ENCODE peak calls at places on chromosomes 16 and 17, in four cellular contexts. One of them, this sample, is unnamed. For H3K4me1, the result is how much of the 10 kb centered on the place peaks cover.

GRCh38 chr17:77834170-77835115 is 124.1 kb upstream of the TNRC6C start:
- DNase-seq in breast epithelium: no peak
- DNase-seq in CD8-positive, alpha-beta memory T cell: peak
- DNase-seq in esophagus muscularis mucosa: no peak
- DNase-seq in this sample: no peak

GRCh38 chr17:681738-682137 is 32.9 kb downstream of the VPS53 start:
- DNase-seq in breast epithelium: no peak
- DNase-seq in CD8-positive, alpha-beta memory T cell: no peak
- DNase-seq in esophagus muscularis mucosa: no peak
- DNase-seq in this sample: no peak

GRCh38 chr17:82970067-82970466 is 109.3 kb upstream of the METRNL start:
- DNase-seq in breast epithelium: no peak
- DNase-seq in CD8-positive, alpha-beta memory T cell: no peak
- DNase-seq in esophagus muscularis mucosa: peak
- DNase-seq in this sample: no peak

GRCh38 chr16:30151091-30151490 is 28.1 kb upstream of the MAPK3 start:
- DNase-seq in breast epithelium: no peak
- DNase-seq in CD8-positive, alpha-beta memory T cell: no peak
- DNase-seq in esophagus muscularis mucosa: no peak
- DNase-seq in this sample: no peak

GRCh38 chr17:1605681-1606351 is 22.8 kb downstream of the SLC43A2 start:
- DNase-seq in breast epithelium: no peak
- DNase-seq in CD8-positive, alpha-beta memory T cell: no peak
- DNase-seq in esophagus muscularis mucosa: no peak
- DNase-seq in this sample: no peak

GRCh38 chr16:585351-585750 is 4.5 kb upstream of the RAB40C start:
- DNase-seq in breast epithelium: no peak
- DNase-seq in CD8-positive, alpha-beta memory T cell: no peak
- DNase-seq in esophagus muscularis mucosa: no peak
- DNase-seq in this sample: no peak

GRCh38 chr17:74008196-74008595 is 195.3 kb upstream of the RPL38 start:
- DNase-seq in breast epithelium: no peak
- DNase-seq in CD8-positive, alpha-beta memory T cell: no peak
- DNase-seq in esophagus muscularis mucosa: no peak
- DNase-seq in this sample: no peak

GRCh38 chr17:38605230-38605851 is 411 bp downstream of the SRCIN1 start:
- DNase-seq in breast epithelium: no peak
- DNase-seq in CD8-positive, alpha-beta memory T cell: no peak
- DNase-seq in esophagus muscularis mucosa: no peak
- DNase-seq in this sample: no peak

GRCh38 chr17:36885761-36886365 is 51.4 kb upstream of the LHX1 start:
- DNase-seq in breast epithelium: no peak
- DNase-seq in CD8-positive, alpha-beta memory T cell: no peak
- DNase-seq in esophagus muscularis mucosa: no peak
- DNase-seq in this sample: no peak

GRCh38 chr16:84565669-84566495 is 52.0 kb downstream of the COTL1 start:
- DNase-seq in breast epithelium: no peak
- DNase-seq in CD8-positive, alpha-beta memory T cell: no peak
- DNase-seq in esophagus muscularis mucosa: no peak
- DNase-seq in this sample: no peak

GRCh38 chr16:84561291-84561690 is 56.6 kb downstream of the COTL1 start:
- DNase-seq in breast epithelium: no peak
- DNase-seq in CD8-positive, alpha-beta memory T cell: no peak
- DNase-seq in esophagus muscularis mucosa: no peak
- DNase-seq in this sample: no peak

GRCh38 chr16:84562174-84562815 is 55.6 kb downstream of the COTL1 start:
- DNase-seq in breast epithelium: no peak
- DNase-seq in CD8-positive, alpha-beta memory T cell: no peak
- DNase-seq in esophagus muscularis mucosa: no peak
- DNase-seq in this sample: no peak

GRCh38 chr16:84563776-84564420 is 54.0 kb downstream of the COTL1 start:
- DNase-seq in breast epithelium: no peak
- DNase-seq in CD8-positive, alpha-beta memory T cell: no peak
- DNase-seq in esophagus muscularis mucosa: no peak
- DNase-seq in this sample: no peak

GRCh38 chr16:84563316-84563715 is 54.6 kb downstream of the COTL1 start:
- DNase-seq in breast epithelium: no peak
- DNase-seq in CD8-positive, alpha-beta memory T cell: no peak
- DNase-seq in esophagus muscularis mucosa: no peak
- DNase-seq in this sample: no peak
- H3K4me1 ChIP-seq in breast epithelium: under half
- H3K4me1 ChIP-seq in CD8-positive, alpha-beta memory T cell: under half
- H3K4me1 ChIP-seq in esophagus muscularis mucosa: under half
- H3K4me1 ChIP-seq in this sample: under half

GRCh38 chr17:49752508-49752907 is 11.4 kb downstream of the FAM117A start:
- DNase-seq in breast epithelium: no peak
- DNase-seq in CD8-positive, alpha-beta memory T cell: no peak
- DNase-seq in esophagus muscularis mucosa: no peak
- DNase-seq in this sample: no peak
- H3K4me1 ChIP-seq in breast epithelium: under half
- H3K4me1 ChIP-seq in CD8-positive, alpha-beta memory T cell: half or more
- H3K4me1 ChIP-seq in esophagus muscularis mucosa: half or more
- H3K4me1 ChIP-seq in this sample: under half

GRCh38 chr16:84828322-84828721 is 8.5 kb downstream of the CRISPLD2 start:
- DNase-seq in breast epithelium: no peak
- DNase-seq in CD8-positive, alpha-beta memory T cell: no peak
- DNase-seq in esophagus muscularis mucosa: no peak
- DNase-seq in this sample: no peak

GRCh38 chr16:84825896-84826557 is 6.2 kb downstream of the CRISPLD2 start:
- DNase-seq in breast epithelium: no peak
- DNase-seq in CD8-positive, alpha-beta memory T cell: no peak
- DNase-seq in esophagus muscularis mucosa: no peak
- DNase-seq in this sample: no peak

GRCh38 chr16:84827131-84827574 is 7.4 kb downstream of the CRISPLD2 start:
- DNase-seq in breast epithelium: no peak
- DNase-seq in CD8-positive, alpha-beta memory T cell: no peak
- DNase-seq in esophagus muscularis mucosa: no peak
- DNase-seq in this sample: no peak

GRCh38 chr16:84827897-84828296 is 8.1 kb downstream of the CRISPLD2 start:
- DNase-seq in breast epithelium: no peak
- DNase-seq in CD8-positive, alpha-beta memory T cell: no peak
- DNase-seq in esophagus muscularis mucosa: no peak
- DNase-seq in this sample: no peak

DNA sequence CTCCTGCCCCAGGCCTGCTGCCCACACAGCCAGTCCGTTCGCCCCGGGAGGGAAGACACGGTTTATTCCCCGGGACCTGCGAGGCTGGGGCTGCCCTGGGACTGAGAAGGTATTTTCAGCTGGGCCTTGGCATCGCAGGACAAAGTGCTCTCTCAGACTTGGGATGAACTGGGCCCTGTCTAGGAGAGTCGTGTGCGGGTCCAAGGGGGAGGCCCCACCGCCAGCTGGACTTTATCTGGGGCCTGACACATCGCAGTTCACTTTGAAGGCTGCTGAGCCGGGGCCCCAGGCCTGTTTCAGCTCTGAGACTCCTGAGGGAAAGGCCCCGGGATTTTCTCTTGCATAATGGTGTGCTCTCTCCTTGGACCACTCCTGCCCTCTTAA is 6.8 kb downstream of the CRISPLD2 start:
- DNase-seq in breast epithelium: no peak
- DNase-seq in CD8-positive, alpha-beta memory T cell: no peak
- DNase-seq in esophagus muscularis mucosa: no peak
- DNase-seq in this sample: no peak
- H3K4me1 ChIP-seq in breast epithelium: under half
- H3K4me1 ChIP-seq in CD8-positive, alpha-beta memory T cell: under half
- H3K4me1 ChIP-seq in esophagus muscularis mucosa: half or more
- H3K4me1 ChIP-seq in this sample: half or more

GRCh38 chr17:59331929-59332889 is 754 bp downstream of the YPEL2 start:
- DNase-seq in breast epithelium: no peak
- DNase-seq in CD8-positive, alpha-beta memory T cell: peak
- DNase-seq in esophagus muscularis mucosa: no peak
- DNase-seq in this sample: no peak

GRCh38 chr17:59330314-59330942 is 1.0 kb upstream of the YPEL2 start:
- DNase-seq in breast epithelium: no peak
- DNase-seq in CD8-positive, alpha-beta memory T cell: no peak
- DNase-seq in esophagus muscularis mucosa: no peak
- DNase-seq in this sample: no peak

GRCh38 chr17:59332890-59333377 is 1.5 kb downstream of the YPEL2 start:
- DNase-seq in breast epithelium: no peak
- DNase-seq in CD8-positive, alpha-beta memory T cell: no peak
- DNase-seq in esophagus muscularis mucosa: peak
- DNase-seq in this sample: no peak

GRCh38 chr17:59329558-59330313 is 1.7 kb upstream of the YPEL2 start:
- DNase-seq in breast epithelium: no peak
- DNase-seq in CD8-positive, alpha-beta memory T cell: peak
- DNase-seq in esophagus muscularis mucosa: no peak
- DNase-seq in this sample: no peak

DNA sequence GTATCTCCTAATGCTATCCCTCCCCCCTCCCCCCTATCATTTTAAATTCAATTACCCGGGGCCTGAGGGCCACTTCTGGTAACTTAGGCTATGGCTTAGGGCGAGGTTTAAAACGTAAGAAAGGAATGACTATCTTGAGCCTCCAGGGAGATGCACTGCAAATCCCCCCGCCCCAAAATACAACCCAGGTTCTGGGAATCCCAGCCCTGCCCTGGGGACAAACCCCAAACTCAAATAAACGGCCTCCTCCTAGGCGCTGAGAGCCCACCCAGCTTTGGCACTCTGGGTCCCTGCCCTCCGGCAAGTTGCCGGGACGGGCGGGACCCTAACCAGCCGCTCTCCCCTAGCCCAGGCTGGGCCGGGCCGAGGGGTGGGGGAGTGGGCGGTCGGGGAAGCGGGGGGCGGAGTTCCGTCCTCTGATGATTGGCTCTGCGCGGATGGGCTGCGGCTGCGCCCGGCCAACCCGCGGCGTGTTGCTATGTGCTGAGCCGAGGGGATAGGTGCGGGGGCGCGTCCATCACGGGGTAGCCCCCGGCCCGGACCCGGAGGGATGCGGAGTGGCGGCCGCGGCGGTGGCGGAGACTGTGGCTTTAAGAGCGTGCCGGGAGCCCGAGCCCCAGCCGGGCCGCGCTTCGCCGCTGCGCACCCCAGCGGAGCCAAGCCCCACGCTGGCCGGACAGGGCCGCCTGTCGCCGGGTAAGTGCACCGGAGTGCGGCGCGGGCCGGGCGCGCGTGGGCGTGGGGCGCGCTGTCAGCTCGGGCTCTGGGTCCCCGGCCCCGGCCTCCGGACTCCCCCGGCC is at the start of gene YPEL2:
- DNase-seq in breast epithelium: peak
- DNase-seq in CD8-positive, alpha-beta memory T cell: peak
- DNase-seq in esophagus muscularis mucosa: peak
- DNase-seq in this sample: peak
- H3K4me1 ChIP-seq in breast epithelium: under half
- H3K4me1 ChIP-seq in CD8-positive, alpha-beta memory T cell: half or more
- H3K4me1 ChIP-seq in esophagus muscularis mucosa: half or more
- H3K4me1 ChIP-seq in this sample: half or more

This sample was measured in esophagus squamous epithelium.